ENCODE peak calls at places on chromosome 11, in seven cellular contexts. One of them, this sample, is unnamed. For H3K4me1 and H3K27me3, the result is how much of the 10 kb centered on the place peaks cover.

GRCh38 chr11:125978171-125978570 is 32.3 kb downstream of the VSIG10L2 start:
- DNase-seq in adipocyte: no peak
- DNase-seq in tibial artery: no peak
- DNase-seq in GM23338: no peak
- DNase-seq in psoas muscle: no peak
- DNase-seq in iPS DF 6.9: no peak
- DNase-seq in endothelial cell of umbilical vein: no peak
- DNase-seq in this sample: no peak

GRCh38 chr11:86291466-86292262 is 10.4 kb upstream of the HIKESHI start:
- DNase-seq in adipocyte: peak
- DNase-seq in tibial artery: no peak
- DNase-seq in GM23338: peak
- DNase-seq in psoas muscle: no peak
- DNase-seq in iPS DF 6.9: peak
- DNase-seq in endothelial cell of umbilical vein: peak
- DNase-seq in this sample: no peak

GRCh38 chr11:130371004-130371590 is 56.4 kb upstream of the ZBTB44 start:
- DNase-seq in adipocyte: no peak
- DNase-seq in tibial artery: no peak
- DNase-seq in GM23338: peak
- DNase-seq in psoas muscle: no peak
- DNase-seq in iPS DF 6.9: no peak
- DNase-seq in endothelial cell of umbilical vein: no peak
- DNase-seq in this sample: no peak

GRCh38 chr11:107583629-107584195 is 7.2 kb upstream of the ELMOD1 start:
- DNase-seq in adipocyte: no peak
- DNase-seq in tibial artery: no peak
- DNase-seq in GM23338: no peak
- DNase-seq in psoas muscle: no peak
- DNase-seq in iPS DF 6.9: no peak
- DNase-seq in endothelial cell of umbilical vein: no peak
- DNase-seq in this sample: no peak

GRCh38 chr11:66335531-66336233 is 552 bp downstream of the RIN1 start:
- DNase-seq in adipocyte: peak
- DNase-seq in tibial artery: no peak
- DNase-seq in GM23338: peak
- DNase-seq in psoas muscle: peak
- DNase-seq in iPS DF 6.9: no peak
- DNase-seq in endothelial cell of umbilical vein: peak
- DNase-seq in this sample: no peak

GRCh38 chr11:44622721-44623258 is 57.3 kb downstream of the CD82 start:
- DNase-seq in adipocyte: no peak
- DNase-seq in tibial artery: peak
- DNase-seq in GM23338: no peak
- DNase-seq in psoas muscle: no peak
- DNase-seq in iPS DF 6.9: no peak
- DNase-seq in endothelial cell of umbilical vein: no peak
- DNase-seq in this sample: peak

GRCh38 chr11:59259047-59259446 is 46.3 kb upstream of the MPEG1 start:
- DNase-seq in adipocyte: no peak
- DNase-seq in tibial artery: no peak
- DNase-seq in GM23338: no peak
- DNase-seq in psoas muscle: no peak
- DNase-seq in iPS DF 6.9: no peak
- DNase-seq in endothelial cell of umbilical vein: no peak
- DNase-seq in this sample: no peak

GRCh38 chr11:119339581-119340334 is 925 bp downstream of the C1QTNF5 start:
- DNase-seq in adipocyte: peak
- DNase-seq in tibial artery: peak
- DNase-seq in GM23338: peak
- DNase-seq in psoas muscle: peak
- DNase-seq in iPS DF 6.9: no peak
- DNase-seq in endothelial cell of umbilical vein: peak
- DNase-seq in this sample: peak

GRCh38 chr11:33575311-33575710 is 125.3 kb downstream of the C11orf91 start:
- DNase-seq in adipocyte: no peak
- DNase-seq in tibial artery: no peak
- DNase-seq in GM23338: no peak
- DNase-seq in psoas muscle: no peak
- DNase-seq in iPS DF 6.9: no peak
- DNase-seq in endothelial cell of umbilical vein: no peak
- DNase-seq in this sample: no peak

GRCh38 chr11:75789521-75789920 is 20.9 kb downstream of the DGAT2 start:
- DNase-seq in adipocyte: no peak
- DNase-seq in tibial artery: no peak
- DNase-seq in GM23338: no peak
- DNase-seq in psoas muscle: peak
- DNase-seq in iPS DF 6.9: no peak
- DNase-seq in endothelial cell of umbilical vein: no peak
- DNase-seq in this sample: no peak

GRCh38 chr11:127395034-127395433 is 394.5 kb upstream of the KIRREL3 start:
- DNase-seq in adipocyte: no peak
- DNase-seq in tibial artery: no peak
- DNase-seq in GM23338: no peak
- DNase-seq in psoas muscle: no peak
- DNase-seq in iPS DF 6.9: no peak
- DNase-seq in endothelial cell of umbilical vein: no peak
- DNase-seq in this sample: no peak

GRCh38 chr11:79896258-79896657 is 455.4 kb upstream of the TENM4 start:
- DNase-seq in adipocyte: no peak
- DNase-seq in tibial artery: no peak
- DNase-seq in GM23338: no peak
- DNase-seq in psoas muscle: no peak
- DNase-seq in iPS DF 6.9: no peak
- DNase-seq in endothelial cell of umbilical vein: no peak
- DNase-seq in this sample: no peak

GRCh38 chr11:90134420-90135003 is at the start of gene NAALAD2:
- DNase-seq in adipocyte: peak
- DNase-seq in tibial artery: peak
- DNase-seq in GM23338: peak
- DNase-seq in psoas muscle: peak
- DNase-seq in iPS DF 6.9: peak
- DNase-seq in endothelial cell of umbilical vein: peak
- DNase-seq in this sample: peak

GRCh38 chr11:7436146-7436545 is 49.2 kb upstream of the OLFML1 start:
- DNase-seq in adipocyte: no peak
- DNase-seq in tibial artery: no peak
- DNase-seq in GM23338: no peak
- DNase-seq in psoas muscle: no peak
- DNase-seq in iPS DF 6.9: no peak
- DNase-seq in endothelial cell of umbilical vein: no peak
- DNase-seq in this sample: no peak

GRCh38 chr11:241634-242033 is 4.9 kb downstream of the PSMD13 start:
- DNase-seq in adipocyte: no peak
- DNase-seq in tibial artery: no peak
- DNase-seq in GM23338: no peak
- DNase-seq in psoas muscle: no peak
- DNase-seq in iPS DF 6.9: no peak
- DNase-seq in endothelial cell of umbilical vein: no peak
- DNase-seq in this sample: no peak

GRCh38 chr11:1059759-1060158 is 14.9 kb upstream of the MUC2 start:
- DNase-seq in adipocyte: no peak
- DNase-seq in tibial artery: no peak
- DNase-seq in GM23338: no peak
- DNase-seq in psoas muscle: peak
- DNase-seq in iPS DF 6.9: no peak
- DNase-seq in endothelial cell of umbilical vein: no peak
- DNase-seq in this sample: no peak

GRCh38 chr11:17369094-17369493 is 17.5 kb downstream of the NCR3LG1 start:
- DNase-seq in adipocyte: no peak
- DNase-seq in tibial artery: no peak
- DNase-seq in GM23338: no peak
- DNase-seq in psoas muscle: no peak
- DNase-seq in iPS DF 6.9: no peak
- DNase-seq in endothelial cell of umbilical vein: no peak
- DNase-seq in this sample: no peak

GRCh38 chr11:102780491-102780918 is at the start of gene MMP10:
- DNase-seq in adipocyte: peak
- DNase-seq in tibial artery: no peak
- DNase-seq in GM23338: peak
- DNase-seq in psoas muscle: no peak
- DNase-seq in iPS DF 6.9: peak
- DNase-seq in endothelial cell of umbilical vein: peak
- DNase-seq in this sample: no peak

GRCh38 chr11:128720522-128720985 is 26.7 kb downstream of the FLI1 start:
- DNase-seq in adipocyte: no peak
- DNase-seq in tibial artery: no peak
- DNase-seq in GM23338: peak
- DNase-seq in psoas muscle: no peak
- DNase-seq in iPS DF 6.9: no peak
- DNase-seq in endothelial cell of umbilical vein: peak
- DNase-seq in this sample: no peak

GRCh38 chr11:60981515-60981914 is 10.0 kb downstream of the CD6 start:
- DNase-seq in adipocyte: no peak
- DNase-seq in tibial artery: no peak
- DNase-seq in GM23338: no peak
- DNase-seq in psoas muscle: no peak
- DNase-seq in iPS DF 6.9: no peak
- DNase-seq in endothelial cell of umbilical vein: no peak
- DNase-seq in this sample: no peak

GRCh38 chr11:78008174-78008573 is 13.7 kb upstream of the INTS4 start:
- DNase-seq in adipocyte: no peak
- DNase-seq in tibial artery: no peak
- DNase-seq in GM23338: no peak
- DNase-seq in psoas muscle: no peak
- DNase-seq in iPS DF 6.9: no peak
- DNase-seq in endothelial cell of umbilical vein: no peak
- DNase-seq in this sample: no peak

GRCh38 chr11:8013833-8014232 is 26.7 kb downstream of the EIF3F start:
- DNase-seq in adipocyte: no peak
- DNase-seq in tibial artery: no peak
- DNase-seq in GM23338: no peak
- DNase-seq in psoas muscle: no peak
- DNase-seq in iPS DF 6.9: no peak
- DNase-seq in endothelial cell of umbilical vein: no peak
- DNase-seq in this sample: no peak

GRCh38 chr11:72343159-72343756 is 91.1 kb downstream of the CLPB start:
- DNase-seq in adipocyte: no peak
- DNase-seq in tibial artery: no peak
- DNase-seq in GM23338: no peak
- DNase-seq in psoas muscle: no peak
- DNase-seq in iPS DF 6.9: no peak
- DNase-seq in endothelial cell of umbilical vein: no peak
- DNase-seq in this sample: no peak

GRCh38 chr11:131868769-131869482 is 498.5 kb downstream of the NTM start:
- DNase-seq in adipocyte: no peak
- DNase-seq in tibial artery: no peak
- DNase-seq in GM23338: no peak
- DNase-seq in psoas muscle: no peak
- DNase-seq in iPS DF 6.9: no peak
- DNase-seq in endothelial cell of umbilical vein: peak
- DNase-seq in this sample: no peak
- H3K4me1 ChIP-seq in adipocyte: under half
- H3K4me1 ChIP-seq in tibial artery: under half
- H3K4me1 ChIP-seq in GM23338: under half
- H3K4me1 ChIP-seq in psoas muscle: under half
- H3K4me1 ChIP-seq in iPS DF 6.9: under half
- H3K4me1 ChIP-seq in endothelial cell of umbilical vein: under half
- H3K4me1 ChIP-seq in this sample: under half

DNA sequence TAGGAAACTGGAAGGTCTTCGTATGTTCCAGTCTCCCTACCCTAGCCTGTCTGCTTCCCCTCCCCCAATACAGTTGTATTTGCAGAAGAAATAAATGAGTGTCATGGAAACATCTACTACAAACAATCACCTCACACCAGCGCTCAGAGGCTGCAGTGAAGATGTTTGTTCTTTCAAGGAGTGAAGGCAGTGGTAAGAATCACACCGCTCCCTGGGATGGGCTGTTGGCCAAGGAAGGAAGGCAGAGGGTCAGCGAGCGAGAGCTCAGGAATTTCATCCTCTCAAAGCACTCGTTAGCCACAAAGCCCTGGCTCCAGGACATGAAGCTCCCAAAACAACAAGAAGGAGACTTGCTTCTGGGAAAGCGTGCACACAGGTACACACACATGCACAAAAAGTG is 1.2 kb upstream of the IGSF9B start:
- DNase-seq in adipocyte: no peak
- DNase-seq in tibial artery: no peak
- DNase-seq in GM23338: peak
- DNase-seq in psoas muscle: no peak
- DNase-seq in iPS DF 6.9: no peak
- DNase-seq in endothelial cell of umbilical vein: no peak
- DNase-seq in this sample: peak
- H3K27me3 ChIP-seq in adipocyte: half or more
- H3K27me3 ChIP-seq in tibial artery: under half
- H3K27me3 ChIP-seq in GM23338: under half
- H3K27me3 ChIP-seq in psoas muscle: under half
- H3K27me3 ChIP-seq in iPS DF 6.9: under half
- H3K27me3 ChIP-seq in endothelial cell of umbilical vein: under half
- H3K27me3 ChIP-seq in this sample: under half

GRCh38 chr11:12144306-12145174 is 34.1 kb downstream of the MICAL2 start:
- DNase-seq in adipocyte: no peak
- DNase-seq in tibial artery: peak
- DNase-seq in GM23338: no peak
- DNase-seq in psoas muscle: no peak
- DNase-seq in iPS DF 6.9: no peak
- DNase-seq in endothelial cell of umbilical vein: no peak
- DNase-seq in this sample: no peak
- H3K4me1 ChIP-seq in adipocyte: under half
- H3K4me1 ChIP-seq in tibial artery: half or more
- H3K4me1 ChIP-seq in GM23338: under half
- H3K4me1 ChIP-seq in psoas muscle: under half
- H3K4me1 ChIP-seq in iPS DF 6.9: under half
- H3K4me1 ChIP-seq in endothelial cell of umbilical vein: under half
- H3K4me1 ChIP-seq in this sample: under half

GRCh38 chr11:74725701-74726100 is 5.5 kb downstream of the CHRDL2 start:
- DNase-seq in adipocyte: peak
- DNase-seq in tibial artery: no peak
- DNase-seq in GM23338: no peak
- DNase-seq in psoas muscle: no peak
- DNase-seq in iPS DF 6.9: no peak
- DNase-seq in endothelial cell of umbilical vein: no peak
- DNase-seq in this sample: no peak

GRCh38 chr11:74726547-74727182 is 4.6 kb downstream of the CHRDL2 start:
- DNase-seq in adipocyte: peak
- DNase-seq in tibial artery: peak
- DNase-seq in GM23338: peak
- DNase-seq in psoas muscle: peak
- DNase-seq in iPS DF 6.9: no peak
- DNase-seq in endothelial cell of umbilical vein: peak
- DNase-seq in this sample: peak

GRCh38 chr11:74730601-74731260 is 495 bp downstream of the CHRDL2 start:
- DNase-seq in adipocyte: no peak
- DNase-seq in tibial artery: peak
- DNase-seq in GM23338: peak
- DNase-seq in psoas muscle: no peak
- DNase-seq in iPS DF 6.9: no peak
- DNase-seq in endothelial cell of umbilical vein: no peak
- DNase-seq in this sample: peak

GRCh38 chr11:74731301-74732094 is at the start of gene CHRDL2:
- DNase-seq in adipocyte: peak
- DNase-seq in tibial artery: peak
- DNase-seq in GM23338: peak
- DNase-seq in psoas muscle: peak
- DNase-seq in iPS DF 6.9: no peak
- DNase-seq in endothelial cell of umbilical vein: no peak
- DNase-seq in this sample: peak

DNA sequence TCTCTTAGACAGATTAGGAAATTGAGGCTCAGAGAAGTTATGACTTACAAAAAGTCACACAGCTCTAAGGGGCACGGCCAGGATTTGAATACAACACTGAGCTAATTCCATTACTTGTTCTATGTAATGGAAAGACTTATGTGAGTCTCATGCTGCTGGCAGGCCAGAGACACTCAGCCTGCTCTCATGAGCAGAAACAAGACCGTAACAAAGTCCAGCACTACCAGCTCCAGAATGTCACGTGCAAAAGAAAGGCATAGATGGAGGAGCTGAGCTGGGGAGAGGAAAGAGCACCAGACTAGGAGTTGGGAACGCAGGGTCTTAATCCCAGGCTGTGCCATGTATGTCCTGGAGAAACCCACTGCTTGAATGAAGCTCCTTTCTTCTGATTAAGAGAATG is 1.8 kb downstream of the CHRDL2 start:
- DNase-seq in adipocyte: no peak
- DNase-seq in tibial artery: no peak
- DNase-seq in GM23338: no peak
- DNase-seq in psoas muscle: no peak
- DNase-seq in iPS DF 6.9: no peak
- DNase-seq in endothelial cell of umbilical vein: no peak
- DNase-seq in this sample: no peak
- H3K27me3 ChIP-seq in adipocyte: half or more
- H3K27me3 ChIP-seq in tibial artery: under half
- H3K27me3 ChIP-seq in GM23338: half or more
- H3K27me3 ChIP-seq in psoas muscle: under half
- H3K27me3 ChIP-seq in iPS DF 6.9: under half
- H3K27me3 ChIP-seq in endothelial cell of umbilical vein: half or more
- H3K27me3 ChIP-seq in this sample: under half